ENCODE peak calls at places on chromosomes 1 and 21, in eight cellular contexts. M is A549, A is body of pancreas, P is ovary, Y is GM12878, K is heart left ventricle, S is Peyer's patch, X is sigmoid colon. I is an unnamed sample.

GRCh38 chr1:55584521-55585401 is 369.6 kb upstream of the USP24 start:
- DNase-seq in M (peak), S (no peak), Y (no peak), P (no peak), A (no peak), K (no peak), X (no peak), I (no peak)

GRCh38 chr1:243596441-243597183 is 253.4 kb downstream of the AKT3 start:
- DNase-seq in A (no peak), M (no peak), X (no peak), Y (peak), K (no peak), P (no peak), S (no peak), I (no peak)

GRCh38 chr1:108961198-108961597 is 2.1 kb downstream of the CLCC1 start:
- DNase-seq in P (no peak), S (no peak), X (no peak), K (no peak), M (no peak), Y (peak), A (no peak), I (no peak)

GRCh38 chr1:219419135-219419534 is 193.8 kb downstream of the ZC3H11B start:
- DNase-seq in A (no peak), M (no peak), K (no peak), X (no peak), Y (no peak), S (no peak), P (no peak), I (no peak)

GRCh38 chr1:33560680-33561079 is 88.2 kb downstream of the ZSCAN20 start:
- DNase-seq in A (no peak), X (no peak), M (no peak), S (no peak), P (no peak), Y (no peak), K (no peak), I (no peak)

GRCh38 chr1:206703647-206704046 is 18.9 kb downstream of the MAPKAPK2 start:
- DNase-seq in Y (peak), A (no peak), K (no peak), M (no peak), X (peak), S (peak), P (no peak), I (no peak)

GRCh38 chr21:45823100-45823681 is 158.4 kb upstream of the COL6A1 start:
- DNase-seq in P (no peak), M (no peak), X (peak), S (no peak), K (no peak), Y (no peak), A (no peak), I (peak)

GRCh38 chr1:15953791-15954201 is 22.1 kb downstream of the ZBTB17 start:
- DNase-seq in M (no peak), Y (no peak), A (no peak), K (no peak), S (no peak), X (no peak), P (no peak), I (no peak)

GRCh38 chr1:54284781-54285563 is 85.0 kb downstream of the MRPL37 start:
- DNase-seq in Y (no peak), X (no peak), A (no peak), P (no peak), S (no peak), M (no peak), K (no peak), I (no peak)

GRCh38 chr1:154006136-154006535 is 15.6 kb downstream of the RPS27 start:
- DNase-seq in P (no peak), S (no peak), M (no peak), K (no peak), X (no peak), A (no peak), Y (no peak), I (no peak)

GRCh38 chr1:216462061-216462775 is 39.0 kb upstream of the USH2A start:
- DNase-seq in K (no peak), X (no peak), M (peak), A (no peak), P (no peak), S (no peak), Y (no peak), I (no peak)

GRCh38 chr1:18284750-18285532 is 177.3 kb downstream of the IGSF21 start:
- DNase-seq in P (no peak), S (no peak), K (no peak), Y (no peak), X (no peak), M (no peak), A (no peak), I (no peak)

GRCh38 chr1:57620589-57620988 is 196.7 kb upstream of the DAB1 start:
- DNase-seq in Y (no peak), X (no peak), P (peak), M (no peak), K (no peak), A (peak), S (no peak), I (no peak)

GRCh38 chr1:36658838-36659237 is 176.1 kb upstream of the CSF3R start:
- DNase-seq in X (no peak), K (no peak), A (no peak), S (no peak), P (no peak), M (no peak), Y (no peak), I (no peak)

GRCh38 chr1:60936943-60937342 is 145.4 kb upstream of the NFIA start:
- DNase-seq in Y (no peak), X (no peak), A (no peak), S (no peak), M (no peak), P (no peak), K (no peak), I (no peak)

GRCh38 chr1:173415490-173415889 is 61.6 kb upstream of the PRDX6 start:
- DNase-seq in M (no peak), K (no peak), X (no peak), Y (peak), P (no peak), S (peak), A (no peak), I (no peak)

GRCh38 chr1:166395729-166396128 is 228.9 kb upstream of the FAM78B start:
- DNase-seq in M (no peak), K (no peak), S (no peak), Y (no peak), A (no peak), X (no peak), P (no peak), I (no peak)

GRCh38 chr1:41378999-41379740 is 17.9 kb downstream of the FOXO6 start:
- DNase-seq in K (no peak), X (peak), P (no peak), S (no peak), Y (no peak), A (peak), M (no peak), I (no peak)

GRCh38 chr1:100794719-100795645 is 75.4 kb downstream of the VCAM1 start:
- DNase-seq in M (no peak), X (no peak), P (no peak), K (no peak), S (no peak), A (no peak), Y (no peak), I (no peak)

GRCh38 chr1:21217812-21218596 is 41.3 kb upstream of the EIF4G3 start:
- DNase-seq in X (no peak), M (peak), Y (no peak), P (peak), S (no peak), A (no peak), K (peak), I (peak)

GRCh38 chr1:51989582-51990477 is 670 bp downstream of the RAB3B start:
- DNase-seq in P (no peak), K (no peak), M (no peak), X (no peak), S (no peak), A (no peak), Y (no peak), I (no peak)

GRCh38 chr1:113930499-113931161 is 1.5 kb downstream of the HIPK1 start:
- DNase-seq in X (no peak), M (peak), Y (no peak), P (peak), S (peak), A (peak), K (no peak), I (no peak)

GRCh38 chr1:210505601-210506564 is 177.2 kb downstream of the HHAT start:
- DNase-seq in M (no peak), K (peak), X (no peak), A (no peak), Y (no peak), P (no peak), S (no peak), I (no peak)

GRCh38 chr1:207152792-207153434 is 48.9 kb downstream of the C4BPA start:
- DNase-seq in S (no peak), A (no peak), P (no peak), Y (no peak), M (peak), X (no peak), K (no peak), I (no peak)

GRCh38 chr1:162868972-162869371 is 8.0 kb upstream of the CCDC190 start:
- DNase-seq in M (no peak), X (no peak), A (no peak), S (no peak), K (no peak), P (no peak), Y (no peak), I (no peak)

GRCh38 chr1:42946120-42947009 is 12.3 kb downstream of the SLC2A1 start:
- DNase-seq in X (no peak), M (no peak), Y (no peak), A (no peak), S (no peak), K (no peak), P (no peak), I (no peak)
- H3K27ac ChIP-seq in X (peak), M (peak), Y (peak), A (peak), S (peak), K (peak), P (no peak), I (peak)

DNA sequence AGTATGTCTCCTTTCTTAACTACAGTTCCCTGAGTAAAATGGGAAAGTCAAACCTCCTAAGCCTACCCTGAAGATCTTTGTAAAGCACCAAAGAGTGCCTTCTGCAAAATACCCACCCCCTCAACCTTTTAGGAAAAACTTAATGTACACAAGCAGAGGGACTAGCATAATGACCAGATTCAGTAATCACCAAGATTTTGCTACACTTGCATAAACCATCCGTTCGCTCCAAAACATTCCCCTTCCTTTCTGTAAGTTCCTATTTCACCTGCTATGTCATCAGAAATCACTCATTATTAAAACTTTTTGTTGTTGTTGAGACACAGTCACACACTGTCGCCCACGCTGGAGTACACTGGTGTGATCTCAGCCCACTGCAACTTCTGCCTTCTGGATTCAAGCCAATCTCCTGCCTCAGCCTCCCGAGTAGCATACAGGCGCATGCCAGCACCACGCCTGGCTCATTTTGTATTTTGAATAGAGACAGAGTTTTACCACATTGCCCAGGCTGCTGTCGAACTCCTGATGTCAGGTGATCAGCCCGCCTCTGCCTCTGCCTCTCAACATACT is 3.5 kb downstream of the MRPL20 start:
- DNase-seq in P (no peak), K (no peak), Y (no peak), S (no peak), M (no peak), A (no peak), X (no peak), I (no peak)
- TF ChIP-seq POLR2A in P (no peak), K (no peak), Y (no peak), S (no peak), M (no peak), A (no peak), X (no peak), I (no peak)

GRCh38 chr1:111441573-111442192 is 7.4 kb downstream of the WDR77 start:
- DNase-seq in M (peak), A (no peak), S (peak), X (no peak), Y (no peak), K (no peak), P (no peak), I (peak)
- TF ChIP-seq CTCF in M (peak), A (peak), S (peak), X (peak), Y (peak), K (peak), P (no peak), I (peak)

GRCh38 chr21:35323947-35324346 is 274.8 kb upstream of the RUNX1 start:
- DNase-seq in M (no peak), K (peak), P (peak), A (peak), Y (no peak), X (peak), S (no peak), I (no peak)
- H3K27ac ChIP-seq in M (no peak), K (peak), P (peak), A (no peak), Y (no peak), X (peak), S (no peak), I (no peak)

I was measured in spleen.